ENCODE peak calls at places on chromosomes 11 and 22, in five cellular contexts. J is NB4; E is T-helper 1 cell; F is amygdala; P is stimulated activated CD4-positive, alpha-beta T cell treated with anti-CD3 and anti-CD28 coated beads, Interleukin-2, amount 100 ng/mL, for 48 hours. D is an unnamed sample.

GRCh38 chr11:61712301-61712700 is 32.1 kb downstream of the DAGLA start:
- DNase-seq in J (no peak), E (no peak), F (no peak), P (no peak), D (no peak)

GRCh38 chr11:126149759-126150236 is 61.7 kb downstream of the RPUSD4 start:
- DNase-seq in J (peak), E (no peak), F (no peak), P (no peak), D (no peak)

GRCh38 chr11:7143908-7144307 is 55.1 kb downstream of the RBMXL2 start:
- DNase-seq in J (peak), E (no peak), F (no peak), P (no peak), D (no peak)

GRCh38 chr11:17221968-17222367 is 14.2 kb upstream of the PIK3C2A start:
- DNase-seq in J (peak), E (no peak), F (no peak), P (no peak), D (no peak)

GRCh38 chr11:61947486-61948210 is 2.5 kb upstream of the BEST1 start:
- DNase-seq in J (peak), E (no peak), F (peak), P (peak), D (peak)

GRCh38 chr11:24312464-24313238 is 184.2 kb upstream of the LUZP2 start:
- DNase-seq in J (peak), E (no peak), F (no peak), P (no peak), D (no peak)

GRCh38 chr11:119101367-119101758 is 290 bp downstream of the DPAGT1 start:
- DNase-seq in J (peak), E (no peak), F (no peak), P (peak), D (no peak)

GRCh38 chr22:29600846-29601245 is 2.6 kb upstream of the NF2 start:
- DNase-seq in J (no peak), E (no peak), F (no peak), P (no peak), D (no peak)

GRCh38 chr11:20457001-20457768 is 69.7 kb downstream of the PRMT3 start:
- DNase-seq in J (no peak), E (no peak), F (no peak), P (no peak), D (no peak)

GRCh38 chr11:111455291-111456085 is 56.7 kb downstream of the BTG4 start:
- DNase-seq in J (no peak), E (no peak), F (no peak), P (no peak), D (no peak)

GRCh38 chr11:65574963-65575567 is 788 bp upstream of the EHBP1L1 start:
- DNase-seq in J (no peak), E (no peak), F (peak), P (no peak), D (peak)

GRCh38 chr11:76783901-76784813 is 1.0 kb downstream of the TSKU start:
- DNase-seq in J (peak), E (no peak), F (no peak), P (no peak), D (no peak)

GRCh38 chr11:44855138-44855849 is 95.4 kb downstream of the TP53I11 start:
- DNase-seq in J (no peak), E (no peak), F (no peak), P (peak), D (no peak)

GRCh38 chr11:43718373-43718772 is 37.8 kb downstream of the HSD17B12 start:
- DNase-seq in J (no peak), E (no peak), F (no peak), P (no peak), D (no peak)

GRCh38 chr11:81975261-81975900 is 758.3 kb downstream of the FAM181B start:
- DNase-seq in J (no peak), E (no peak), F (no peak), P (no peak), D (no peak)

GRCh38 chr22:38705235-38706100 is at the start of gene GTPBP1:
- DNase-seq in J (peak), E (peak), F (peak), P (peak), D (peak)

GRCh38 chr11:130431806-130432205 is 3.4 kb upstream of the ADAMTS8 start:
- DNase-seq in J (no peak), E (no peak), F (no peak), P (no peak), D (no peak)

GRCh38 chr11:93198221-93198650 is 445 bp upstream of the SLC36A4 start:
- DNase-seq in J (no peak), E (no peak), F (no peak), P (no peak), D (no peak)

GRCh38 chr11:72721689-72722049 is 30.5 kb downstream of the ARAP1 start:
- DNase-seq in J (peak), E (peak), F (no peak), P (peak), D (no peak)

GRCh38 chr11:5197538-5197937 is 2.9 kb downstream of the OR51V1 start:
- DNase-seq in J (no peak), E (no peak), F (no peak), P (no peak), D (no peak)

GRCh38 chr11:46916251-46916650 is 2.1 kb downstream of the LRP4 start:
- DNase-seq in J (no peak), E (no peak), F (no peak), P (no peak), D (no peak)

GRCh38 chr22:41078975-41079374 is 13.4 kb upstream of the EP300 start:
- DNase-seq in J (no peak), E (no peak), F (no peak), P (no peak), D (no peak)

GRCh38 chr11:20966489-20966888 is 297.1 kb downstream of the NELL1 start:
- DNase-seq in J (no peak), E (no peak), F (no peak), P (no peak), D (no peak)

GRCh38 chr11:103528596-103528995 is 419.4 kb downstream of the DYNC2H1 start:
- DNase-seq in J (no peak), E (no peak), F (no peak), P (no peak), D (no peak)

GRCh38 chr11:17553249-17553546 is 6.1 kb downstream of the OTOG start:
- DNase-seq in J (no peak), E (no peak), F (no peak), P (no peak), D (no peak)

GRCh38 chr22:23256986-23257888 is 76.9 kb downstream of the BCR start:
- DNase-seq in J (no peak), E (no peak), F (no peak), P (no peak), D (no peak)

GRCh38 chr11:2092956-2093412 is 46.2 kb downstream of the IGF2 start:
- DNase-seq in J (peak), E (peak), F (peak), P (peak), D (no peak)

GRCh38 chr11:69259072-69259471 is 34.9 kb upstream of the MYEOV start:
- DNase-seq in J (no peak), E (no peak), F (no peak), P (no peak), D (no peak)